ENCODE peak calls at places on chromosomes 4 and X, in seven cellular contexts. T is pancreas, P is mucosa of descending colon, L is A549, A is left lung, K is right lobe of liver, F is endothelial cell of umbilical vein. H is an unnamed sample.

GRCh38 chr4:181150173-181150572 is 1093.0 kb upstream of the TENM3 start:
- DNase-seq in T (no peak), P (no peak), L (no peak), A (no peak), K (no peak), F (no peak), H (no peak)

GRCh38 chr4:152102184-152103000 is 341.6 kb upstream of the GATB start:
- DNase-seq in T (no peak), P (no peak), L (no peak), A (no peak), K (no peak), F (peak), H (no peak)

GRCh38 chrX:13891367-13892146 is 74.7 kb upstream of the GPM6B start:
- DNase-seq in T (no peak), P (no peak), L (no peak), A (no peak), K (no peak), F (no peak), H (no peak)

GRCh38 chr4:169621754-169622481 is 1.5 kb downstream of the CLCN3 start:
- DNase-seq in T (no peak), P (no peak), L (peak), A (no peak), K (no peak), F (peak), H (no peak)

GRCh38 chrX:7119927-7120577 is 27.5 kb upstream of the STS start:
- DNase-seq in T (no peak), P (no peak), L (no peak), A (no peak), K (no peak), F (no peak), H (no peak)

GRCh38 chr4:84803720-84804119 is 162.8 kb downstream of the WDFY3 start:
- DNase-seq in T (no peak), P (no peak), L (no peak), A (no peak), K (no peak), F (peak), H (no peak)

GRCh38 chr4:30867427-30867826 is 147.3 kb downstream of the PCDH7 start:
- DNase-seq in T (no peak), P (no peak), L (no peak), A (no peak), K (no peak), F (no peak), H (no peak)

GRCh38 chrX:53227224-53227765 is 2.3 kb upstream of the KDM5C start:
- DNase-seq in T (no peak), P (no peak), L (no peak), A (no peak), K (no peak), F (no peak), H (no peak)

GRCh38 chr4:2443986-2444740 is 24.7 kb upstream of the RNF4 start:
- DNase-seq in T (no peak), P (no peak), L (no peak), A (peak), K (no peak), F (no peak), H (no peak)

GRCh38 chrX:46125139-46125538 is 420.1 kb downstream of the ZNF674 start:
- DNase-seq in T (no peak), P (no peak), L (no peak), A (no peak), K (no peak), F (no peak), H (no peak)

GRCh38 chr4:159856451-159856850 is 753.6 kb downstream of the RAPGEF2 start:
- DNase-seq in T (no peak), P (no peak), L (no peak), A (no peak), K (no peak), F (no peak), H (no peak)

GRCh38 chr4:71186566-71187398 is 152.0 kb upstream of the SLC4A4 start:
- DNase-seq in T (peak), P (peak), L (peak), A (peak), K (peak), F (peak), H (peak)

GRCh38 chr4:48012819-48013218 is 3.7 kb downstream of the CNGA1 start:
- DNase-seq in T (no peak), P (no peak), L (no peak), A (no peak), K (no peak), F (peak), H (no peak)

GRCh38 chr4:5706486-5707290 is 1.7 kb downstream of the EVC2 start:
- DNase-seq in T (no peak), P (no peak), L (no peak), A (no peak), K (no peak), F (no peak), H (no peak)

GRCh38 chr4:107740381-107740780 is 20.3 kb upstream of the PAPSS1 start:
- DNase-seq in T (no peak), P (no peak), L (no peak), A (no peak), K (no peak), F (peak), H (no peak)
- TF ChIP-seq CTCF in T (no peak), P (no peak), L (peak), A (no peak), K (peak), F (peak), H (peak)

GRCh38 chr4:78058591-78059523 is 1.7 kb downstream of the FRAS1 start:
- DNase-seq in T (peak), P (peak), L (peak), A (peak), K (peak), F (peak), H (no peak)

GRCh38 chr4:78059524-78059889 is 2.4 kb downstream of the FRAS1 start:
- DNase-seq in T (peak), P (peak), L (peak), A (no peak), K (no peak), F (peak), H (no peak)

GRCh38 chr4:78057600-78058560 is 757 bp downstream of the FRAS1 start:
- DNase-seq in T (peak), P (peak), L (peak), A (peak), K (peak), F (peak), H (peak)

GRCh38 chr4:78056265-78057129 is 626 bp upstream of the FRAS1 start:
- DNase-seq in T (peak), P (peak), L (peak), A (peak), K (peak), F (peak), H (no peak)

GRCh38 chr4:78057135-78057599 is at the start of gene FRAS1:
- DNase-seq in T (peak), P (peak), L (peak), A (peak), K (no peak), F (peak), H (peak)
- TF ChIP-seq CTCF in T (no peak), P (no peak), L (peak), A (no peak), K (no peak), F (peak), H (peak)

GRCh38 chr4:122764071-122764807 is 31.7 kb downstream of the BBS12 start:
- DNase-seq in T (no peak), P (no peak), L (no peak), A (no peak), K (no peak), F (peak), H (no peak)
- TF ChIP-seq CTCF in T (no peak), P (no peak), L (no peak), A (no peak), K (no peak), F (no peak), H (no peak)

DNA sequence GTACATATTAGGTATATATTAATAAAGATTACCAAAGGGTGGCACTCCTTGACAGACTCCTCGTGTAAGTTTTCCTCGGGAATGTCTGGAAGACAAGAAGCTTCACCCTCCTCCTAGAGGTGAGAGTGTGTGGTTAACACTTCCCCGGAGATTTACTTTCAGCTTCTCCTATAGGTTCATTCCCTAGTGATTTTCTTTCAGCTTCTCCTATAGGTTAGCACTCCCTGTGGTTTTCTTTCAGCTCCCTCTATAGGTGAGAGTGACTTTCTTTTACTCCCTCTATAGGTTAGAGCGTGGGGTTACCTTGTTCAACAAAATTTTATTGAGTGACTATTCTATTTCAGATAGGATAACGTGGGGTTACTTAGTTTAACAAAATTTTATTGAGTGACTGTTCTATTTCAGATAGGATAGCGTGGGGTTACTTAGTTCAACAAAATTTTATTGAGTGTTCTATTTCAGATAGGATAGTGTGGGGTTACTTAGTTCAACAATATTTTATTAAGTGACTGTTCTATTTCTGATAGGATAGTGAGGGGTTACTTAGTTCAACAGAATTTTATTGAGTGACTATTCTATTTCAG is 106.0 kb upstream of the PLAC1 start:
- DNase-seq in T (no peak), P (no peak), L (peak), A (no peak), K (no peak), F (peak), H (no peak)
- TF ChIP-seq CTCF in T (no peak), P (no peak), L (peak), A (no peak), K (no peak), F (no peak), H (peak)

GRCh38 chr4:91113130-91113706 is 986.0 kb downstream of the CCSER1 start:
- DNase-seq in T (no peak), P (no peak), L (peak), A (no peak), K (no peak), F (peak), H (no peak)

GRCh38 chr4:91118597-91118996 is 991.4 kb downstream of the CCSER1 start:
- DNase-seq in T (no peak), P (no peak), L (no peak), A (no peak), K (no peak), F (no peak), H (no peak)

GRCh38 chr4:91116861-91117260 is 989.7 kb downstream of the CCSER1 start:
- DNase-seq in T (no peak), P (no peak), L (no peak), A (no peak), K (no peak), F (peak), H (no peak)

GRCh38 chr4:91111556-91111955 is 984.4 kb downstream of the CCSER1 start:
- DNase-seq in T (no peak), P (no peak), L (no peak), A (no peak), K (no peak), F (no peak), H (no peak)

GRCh38 chr4:91114386-91114785 is 987.2 kb downstream of the CCSER1 start:
- DNase-seq in T (no peak), P (no peak), L (no peak), A (no peak), K (no peak), F (no peak), H (no peak)
- TF ChIP-seq CTCF in T (no peak), P (no peak), L (no peak), A (no peak), K (no peak), F (no peak), H (no peak)

GRCh38 chr4:154332681-154333421 is 158.7 kb downstream of the DCHS2 start:
- DNase-seq in T (peak), P (peak), L (no peak), A (peak), K (no peak), F (no peak), H (no peak)
- TF ChIP-seq CTCF in T (no peak), P (no peak), L (no peak), A (no peak), K (no peak), F (no peak), H (no peak)

DNA sequence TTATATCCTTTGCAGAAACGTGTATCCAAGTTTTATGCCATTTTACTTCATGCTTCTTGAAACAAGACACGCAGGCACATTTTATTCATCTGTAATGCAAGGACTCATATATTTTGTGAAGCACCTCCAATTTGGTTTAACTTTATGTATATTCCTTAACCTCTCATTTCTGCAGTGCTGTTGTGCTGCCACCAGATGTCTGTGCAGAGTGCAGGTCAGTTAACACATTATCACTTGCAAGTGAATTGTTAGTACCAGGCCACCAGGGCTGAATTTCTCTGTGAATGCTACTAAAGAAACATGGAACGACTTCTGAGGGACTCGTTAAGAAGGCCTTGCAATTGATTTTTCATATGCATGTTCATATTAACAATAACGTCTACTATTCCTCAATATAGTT is 770.4 kb downstream of the NLGN4X start:
- DNase-seq in T (no peak), P (no peak), L (no peak), A (no peak), K (no peak), F (no peak), H (no peak)
- TF ChIP-seq CTCF in T (no peak), P (no peak), L (no peak), A (no peak), K (peak), F (no peak), H (no peak)

GRCh38 chr4:77031544-77031943 is 44.2 kb downstream of the CCNI start:
- DNase-seq in T (no peak), P (no peak), L (no peak), A (no peak), K (no peak), F (no peak), H (no peak)
- TF ChIP-seq CTCF in T (no peak), P (no peak), L (no peak), A (no peak), K (no peak), F (no peak), H (no peak)

H was measured in chondrocyte.